ENCODE peak calls at places on chromosomes 7 and 10, in four cellular contexts. One of them, this sample, is unnamed. For H3K4me1, the result is how much of the 10 kb centered on the place peaks cover.

GRCh38 chr10:7444576-7445226 is 33.9 kb upstream of the SFMBT2 start:
- DNase-seq in left ventricle myocardium inferior: no peak
- DNase-seq in NT2/D1: no peak
- DNase-seq in HepG2: no peak
- DNase-seq in this sample: no peak

GRCh38 chr10:78377362-78377761 is 343.7 kb downstream of the RPS24 start:
- DNase-seq in left ventricle myocardium inferior: no peak
- DNase-seq in NT2/D1: no peak
- DNase-seq in HepG2: no peak
- DNase-seq in this sample: no peak

GRCh38 chr7:100087055-100087750 is 1.6 kb upstream of the COPS6 start:
- DNase-seq in left ventricle myocardium inferior: no peak
- DNase-seq in NT2/D1: no peak
- DNase-seq in HepG2: no peak
- DNase-seq in this sample: no peak

GRCh38 chr10:49559476-49559875 is 20.6 kb upstream of the ERCC6 start:
- DNase-seq in left ventricle myocardium inferior: no peak
- DNase-seq in NT2/D1: no peak
- DNase-seq in HepG2: no peak
- DNase-seq in this sample: no peak

GRCh38 chr7:70700055-70700934 is 431.6 kb upstream of the GALNT17 start:
- DNase-seq in left ventricle myocardium inferior: no peak
- DNase-seq in NT2/D1: peak
- DNase-seq in HepG2: no peak
- DNase-seq in this sample: peak

GRCh38 chr7:14740606-14741005 is 161.9 kb downstream of the DGKB start:
- DNase-seq in left ventricle myocardium inferior: no peak
- DNase-seq in NT2/D1: no peak
- DNase-seq in HepG2: no peak
- DNase-seq in this sample: no peak

GRCh38 chr10:29039659-29040309 is 249.1 kb upstream of the LYZL1 start:
- DNase-seq in left ventricle myocardium inferior: no peak
- DNase-seq in NT2/D1: no peak
- DNase-seq in HepG2: no peak
- DNase-seq in this sample: no peak

GRCh38 chr7:10022957-10023356 is 950.7 kb upstream of the PHF14 start:
- DNase-seq in left ventricle myocardium inferior: no peak
- DNase-seq in NT2/D1: peak
- DNase-seq in HepG2: no peak
- DNase-seq in this sample: peak

GRCh38 chr10:86410542-86411124 is 44.0 kb upstream of the GRID1 start:
- DNase-seq in left ventricle myocardium inferior: no peak
- DNase-seq in NT2/D1: no peak
- DNase-seq in HepG2: peak
- DNase-seq in this sample: no peak

GRCh38 chr7:127251458-127252379 is 1.0 kb downstream of the GRM8 start:
- DNase-seq in left ventricle myocardium inferior: no peak
- DNase-seq in NT2/D1: no peak
- DNase-seq in HepG2: no peak
- DNase-seq in this sample: peak

DNA sequence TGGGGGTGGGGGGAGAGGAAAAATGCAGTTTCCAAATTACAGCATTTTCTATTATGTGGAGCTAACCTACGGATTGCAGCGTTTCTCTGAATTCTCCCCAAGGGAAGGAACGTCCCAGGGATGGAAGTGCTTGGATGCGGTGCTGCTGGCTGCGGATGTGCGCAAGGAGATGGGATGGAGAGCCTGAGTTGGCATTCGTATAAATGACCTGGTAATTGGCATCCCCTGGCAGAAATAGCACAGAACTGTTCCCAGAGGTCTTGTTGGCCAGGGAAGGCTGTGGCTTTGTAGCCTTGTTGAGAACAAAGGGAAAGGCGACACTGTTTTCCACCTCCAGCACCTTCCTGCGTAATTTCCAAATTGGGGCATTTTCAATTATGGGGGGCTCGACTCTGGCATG is 2.7 kb downstream of the ORAI2 start:
- DNase-seq in left ventricle myocardium inferior: no peak
- DNase-seq in NT2/D1: no peak
- DNase-seq in HepG2: no peak
- DNase-seq in this sample: no peak
- H3K4me1 ChIP-seq in left ventricle myocardium inferior: under half
- H3K4me1 ChIP-seq in NT2/D1: under half
- H3K4me1 ChIP-seq in HepG2: under half
- H3K4me1 ChIP-seq in this sample: under half

GRCh38 chr7:500521-501420 is 18.9 kb downstream of the PDGFA start:
- DNase-seq in left ventricle myocardium inferior: peak
- DNase-seq in NT2/D1: no peak
- DNase-seq in HepG2: no peak
- DNase-seq in this sample: no peak
- H3K4me1 ChIP-seq in left ventricle myocardium inferior: under half
- H3K4me1 ChIP-seq in NT2/D1: under half
- H3K4me1 ChIP-seq in HepG2: under half
- H3K4me1 ChIP-seq in this sample: under half

GRCh38 chr7:25669300-25669781 is 441.1 kb upstream of the NPVF start:
- DNase-seq in left ventricle myocardium inferior: no peak
- DNase-seq in NT2/D1: no peak
- DNase-seq in HepG2: no peak
- DNase-seq in this sample: no peak

GRCh38 chr7:25666671-25667060 is 438.4 kb upstream of the NPVF start:
- DNase-seq in left ventricle myocardium inferior: no peak
- DNase-seq in NT2/D1: no peak
- DNase-seq in HepG2: no peak
- DNase-seq in this sample: no peak

GRCh38 chr7:25671087-25671486 is 442.8 kb upstream of the NPVF start:
- DNase-seq in left ventricle myocardium inferior: no peak
- DNase-seq in NT2/D1: no peak
- DNase-seq in HepG2: no peak
- DNase-seq in this sample: no peak

GRCh38 chr7:25672476-25672875 is 444.2 kb upstream of the NPVF start:
- DNase-seq in left ventricle myocardium inferior: no peak
- DNase-seq in NT2/D1: no peak
- DNase-seq in HepG2: no peak
- DNase-seq in this sample: no peak

GRCh38 chr7:25669954-25670841 is 441.9 kb upstream of the NPVF start:
- DNase-seq in left ventricle myocardium inferior: peak
- DNase-seq in NT2/D1: no peak
- DNase-seq in HepG2: no peak
- DNase-seq in this sample: peak
- H3K4me1 ChIP-seq in left ventricle myocardium inferior: under half
- H3K4me1 ChIP-seq in NT2/D1: under half
- H3K4me1 ChIP-seq in HepG2: under half
- H3K4me1 ChIP-seq in this sample: under half

GRCh38 chr7:31007634-31008033 is 43.9 kb downstream of the GHRHR start:
- DNase-seq in left ventricle myocardium inferior: no peak
- DNase-seq in NT2/D1: no peak
- DNase-seq in HepG2: no peak
- DNase-seq in this sample: no peak
- H3K4me1 ChIP-seq in left ventricle myocardium inferior: under half
- H3K4me1 ChIP-seq in NT2/D1: under half
- H3K4me1 ChIP-seq in HepG2: under half
- H3K4me1 ChIP-seq in this sample: under half

GRCh38 chr10:98815039-98815660 is 368.4 kb upstream of the HPS1 start:
- DNase-seq in left ventricle myocardium inferior: no peak
- DNase-seq in NT2/D1: peak
- DNase-seq in HepG2: no peak
- DNase-seq in this sample: no peak
- H3K4me1 ChIP-seq in left ventricle myocardium inferior: under half
- H3K4me1 ChIP-seq in NT2/D1: under half
- H3K4me1 ChIP-seq in HepG2: under half
- H3K4me1 ChIP-seq in this sample: under half

DNA sequence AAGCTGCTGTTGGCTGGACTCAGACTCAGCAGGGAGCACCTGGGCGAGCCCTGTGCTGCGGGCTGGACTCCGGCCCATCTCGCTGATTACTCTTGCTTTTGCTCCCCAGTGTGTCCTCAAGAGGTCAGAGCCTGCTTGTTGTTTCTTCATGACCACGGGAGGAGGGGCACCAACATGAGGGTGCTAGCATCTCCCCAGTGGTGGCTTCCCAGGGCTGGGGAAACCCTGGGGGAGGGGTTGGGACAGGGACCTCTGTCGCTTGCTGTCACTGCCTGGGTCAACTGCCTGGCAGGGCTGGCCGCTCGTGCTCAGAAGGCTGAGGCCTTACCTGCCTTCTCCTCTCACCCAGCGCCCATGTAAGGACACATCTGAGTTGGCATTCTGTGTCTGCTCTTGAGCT is 152.3 kb upstream of the SHH start:
- DNase-seq in left ventricle myocardium inferior: no peak
- DNase-seq in NT2/D1: no peak
- DNase-seq in HepG2: no peak
- DNase-seq in this sample: no peak
- H3K4me1 ChIP-seq in left ventricle myocardium inferior: under half
- H3K4me1 ChIP-seq in NT2/D1: under half
- H3K4me1 ChIP-seq in HepG2: under half
- H3K4me1 ChIP-seq in this sample: under half

GRCh38 chr7:116226664-116227063 is 16.3 kb downstream of the TES start:
- DNase-seq in left ventricle myocardium inferior: no peak
- DNase-seq in NT2/D1: no peak
- DNase-seq in HepG2: no peak
- DNase-seq in this sample: no peak
- H3K4me1 ChIP-seq in left ventricle myocardium inferior: under half
- H3K4me1 ChIP-seq in NT2/D1: under half
- H3K4me1 ChIP-seq in HepG2: under half
- H3K4me1 ChIP-seq in this sample: under half

This sample was measured in HAP-1.